ENCODE peak calls at places on chromosomes 7 and 10, in four cellular contexts. I, D, A and K are unnamed samples.

GRCh38 chr7:44386139-44386913 is 60.9 kb upstream of the CAMK2B start:
- DNase-seq in A (peak), D (no peak), I (peak), K (no peak)

GRCh38 chr10:101485681-101486554 is 102.1 kb downstream of the POLL start:
- DNase-seq in A (no peak), I (no peak), D (no peak), K (no peak)

GRCh38 chr10:21092683-21093524 is 195.8 kb upstream of the NEBL start:
- DNase-seq in D (no peak), I (no peak), A (no peak), K (no peak)

GRCh38 chr7:36657031-36657660 is 67.1 kb downstream of the AOAH start:
- DNase-seq in I (no peak), D (no peak), A (no peak), K (no peak)

GRCh38 chr10:21757601-21757901 is 223.5 kb downstream of the MLLT10 start:
- DNase-seq in A (no peak), D (no peak), I (no peak), K (no peak)

GRCh38 chr10:44183667-44184632 is 200.9 kb downstream of the CXCL12 start:
- DNase-seq in I (no peak), D (no peak), A (no peak), K (no peak)

GRCh38 chr7:73983437-73984164 is 44.4 kb upstream of the ELN start:
- DNase-seq in I (no peak), A (peak), D (no peak), K (no peak)

GRCh38 chr10:69352569-69353264 is 64.0 kb downstream of the TACR2 start:
- DNase-seq in D (no peak), A (no peak), I (peak), K (no peak)

GRCh38 chr10:128751284-128751683 is 625.1 kb upstream of the MKI67 start:
- DNase-seq in D (no peak), I (no peak), A (no peak), K (no peak)

GRCh38 chr10:114963908-114964307 is 25.9 kb downstream of the TRUB1 start:
- DNase-seq in D (no peak), A (no peak), I (no peak), K (no peak)

GRCh38 chr10:49174926-49175500 is 13.2 kb downstream of the TMEM273 start:
- DNase-seq in I (no peak), A (no peak), D (no peak), K (no peak)

GRCh38 chr10:49175587-49176309 is 12.4 kb downstream of the TMEM273 start:
- DNase-seq in A (peak), D (no peak), I (no peak), K (no peak)

GRCh38 chr10:49178489-49179471 is 9.4 kb downstream of the TMEM273 start:
- DNase-seq in I (no peak), D (no peak), A (no peak), K (peak)

GRCh38 chr10:49177391-49178355 is 10.5 kb downstream of the TMEM273 start:
- DNase-seq in A (peak), I (peak), D (no peak), K (peak)

DNA sequence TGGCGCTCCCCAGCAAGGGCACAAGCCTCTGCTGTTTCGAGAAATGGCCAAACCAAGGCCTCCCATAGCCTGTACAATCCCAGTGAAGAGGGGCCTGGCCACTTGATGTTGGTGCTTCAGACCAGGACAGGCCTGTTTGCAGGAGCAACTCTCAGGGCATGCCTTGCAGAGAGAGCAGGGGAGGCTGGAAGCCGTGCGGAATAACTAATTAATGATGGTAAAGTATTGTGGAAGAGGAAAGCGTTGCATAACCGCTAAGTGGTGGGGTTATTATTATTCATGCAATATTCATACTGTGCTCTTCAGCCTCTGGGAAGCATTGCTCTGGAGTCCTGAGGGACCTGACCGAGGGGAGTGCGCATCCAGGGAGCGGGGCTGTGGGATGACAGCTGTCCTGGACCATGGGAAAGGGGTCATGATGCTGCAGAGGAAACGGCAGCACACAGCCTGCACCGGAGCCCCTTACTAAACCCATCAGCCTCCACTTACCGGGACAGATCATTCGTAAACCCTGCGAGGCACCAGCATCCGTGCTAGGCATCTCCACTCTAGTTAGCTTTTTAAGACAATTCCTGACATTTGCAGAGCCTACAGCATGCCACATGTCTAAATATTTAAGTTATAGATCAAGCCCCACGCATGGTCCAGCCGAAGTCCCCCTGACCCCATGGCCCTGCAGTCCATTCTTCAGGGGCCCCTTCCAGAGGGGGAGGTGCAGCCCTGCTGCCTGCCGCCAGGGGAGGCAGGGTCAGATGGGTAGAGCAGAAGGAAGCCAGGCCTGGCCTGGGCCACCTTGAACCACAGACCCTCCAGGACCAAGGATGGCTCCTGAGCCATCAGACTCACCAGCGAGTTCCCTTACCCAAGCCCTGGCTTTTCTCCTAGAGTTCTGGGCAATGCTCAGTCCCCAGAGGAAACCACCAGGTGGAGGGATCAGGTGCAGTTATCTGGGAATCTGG is 11.6 kb downstream of the TMEM273 start:
- DNase-seq in D (no peak), I (no peak), A (peak), K (no peak)
- TF ChIP-seq CTCF in D (no peak), I (no peak), A (no peak), K (peak)

DNA sequence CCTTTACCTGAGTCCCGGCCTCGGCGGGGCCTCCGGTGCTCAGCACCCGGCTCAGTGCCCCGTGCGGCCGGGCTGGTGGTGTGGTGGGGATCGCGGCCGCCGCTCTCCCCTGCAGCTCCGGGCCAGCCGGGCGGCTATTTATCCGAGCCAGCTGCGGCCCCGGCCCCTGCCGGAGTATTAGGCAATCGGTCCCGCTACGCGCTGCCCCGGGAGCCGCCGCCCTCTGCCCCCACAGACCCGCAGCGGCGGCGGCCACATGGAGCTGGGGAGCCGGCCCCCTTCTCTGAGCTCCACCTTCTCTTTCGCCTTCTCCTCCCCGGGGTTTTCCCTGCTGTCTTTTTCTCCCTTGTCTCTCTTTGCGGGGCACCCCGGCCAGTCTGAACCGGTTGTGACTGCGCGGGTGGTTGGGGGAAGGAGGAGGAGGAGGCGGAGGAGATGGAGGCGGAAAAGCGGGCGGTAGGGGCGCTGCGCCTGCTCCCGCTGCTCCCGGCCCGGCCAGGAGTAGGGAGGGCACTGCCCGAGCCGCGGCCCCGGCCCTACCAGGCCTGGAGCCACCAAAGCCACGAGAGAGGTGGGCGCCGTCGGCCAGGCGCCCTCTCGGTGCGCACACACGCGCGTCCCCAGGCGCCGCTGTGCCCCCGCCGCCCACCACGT is at the start of gene SLC16A9:
- DNase-seq in A (peak), D (no peak), I (peak), K (peak)
- TF ChIP-seq CTCF in A (peak), D (no peak), I (peak), K (peak)

GRCh38 chr7:88311675-88312036 is 5.0 kb upstream of the STEAP4 start:
- DNase-seq in I (peak), D (no peak), A (no peak), K (no peak)
- TF ChIP-seq CTCF in I (no peak), D (no peak), A (no peak), K (no peak)

GRCh38 chr7:19587291-19587690 is 121.5 kb downstream of the POLR1F start:
- DNase-seq in D (no peak), A (no peak), I (no peak), K (no peak)
- TF ChIP-seq CTCF in D (no peak), A (no peak), I (peak), K (no peak)

GRCh38 chr10:59229451-59229850 is 53.0 kb downstream of the PHYHIPL start:
- DNase-seq in I (no peak), D (no peak), A (no peak), K (no peak)

GRCh38 chr10:59234194-59234593 is 57.8 kb downstream of the PHYHIPL start:
- DNase-seq in I (peak), D (no peak), A (no peak), K (no peak)

GRCh38 chr10:59237775-59238174 is 61.3 kb downstream of the PHYHIPL start:
- DNase-seq in D (no peak), I (no peak), A (no peak), K (no peak)

GRCh38 chr10:59236064-59236697 is 59.7 kb downstream of the PHYHIPL start:
- DNase-seq in D (no peak), A (no peak), I (no peak), K (no peak)

GRCh38 chr10:59234814-59235429 is 58.5 kb downstream of the PHYHIPL start:
- DNase-seq in A (no peak), D (peak), I (peak), K (no peak)
- TF ChIP-seq CTCF in A (peak), D (peak), I (peak), K (peak)

DNA sequence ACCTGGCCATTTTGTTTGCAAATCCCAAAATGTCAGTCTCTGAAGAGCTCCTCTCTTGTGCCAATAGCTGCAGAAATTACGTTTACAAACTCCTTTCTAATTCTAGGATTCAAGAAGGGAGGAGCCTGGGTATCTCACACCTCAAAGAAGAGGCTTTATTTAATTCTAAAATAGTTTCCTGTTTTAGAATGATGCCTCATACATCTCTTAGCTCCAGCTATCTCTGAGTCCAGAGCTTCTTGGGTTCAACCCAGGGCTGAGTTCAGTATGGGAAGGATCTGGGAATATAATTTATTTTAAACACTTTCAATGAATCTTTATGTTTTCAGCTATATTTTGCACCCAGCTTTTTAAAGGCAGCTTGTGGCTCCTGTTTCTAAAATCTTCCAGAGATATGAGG is 150.1 kb downstream of the CACNA2D1 start:
- DNase-seq in D (no peak), I (no peak), A (no peak), K (no peak)
- TF ChIP-seq CTCF in D (no peak), I (no peak), A (no peak), K (no peak)

GRCh38 chr7:120272896-120273475 is at the start of gene KCND2:
- DNase-seq in I (no peak), D (no peak), A (no peak), K (peak)
- TF ChIP-seq CTCF in I (no peak), D (no peak), A (no peak), K (no peak)

GRCh38 chr10:6201511-6201975 is 1.2 kb upstream of the PFKFB3 start:
- DNase-seq in A (peak), I (peak), D (peak), K (peak)
- TF ChIP-seq CTCF in A (no peak), I (no peak), D (no peak), K (no peak)

GRCh38 chr7:54788664-54789063 is 29.7 kb upstream of the SEC61G start:
- DNase-seq in I (peak), D (no peak), A (no peak), K (peak)
- TF ChIP-seq CTCF in I (peak), D (peak), A (peak), K (peak)